ENCODE peak calls at places on chromosomes 16 and 17, in ten cellular contexts. One of them, this sample, is unnamed.

GRCh38 chr17:73901249-73901648 is 257.0 kb upstream of the SDK2 start:
- DNase-seq in HuH-7: no peak
- DNase-seq in NCI-H1048: no peak
- DNase-seq in stimulated activated CD4-positive, alpha-beta T cell treated with anti-CD3 and anti-CD28 coated beads, Interleukin-4, amount 100 ng/mL, for 48 hours: no peak
- DNase-seq in fibroblast of mammary gland: no peak
- DNase-seq in pancreas: no peak
- DNase-seq in OCI-M1: no peak
- DNase-seq in SW480: no peak
- DNase-seq in activated CD8-positive, alpha-beta memory T cell treated with anti-CD3 and anti-CD28 coated beads, Interleukin-2, amount 50 U/mL, for 4 hours: no peak
- DNase-seq in nucleus accumbens: no peak
- DNase-seq in this sample: no peak

GRCh38 chr17:68565656-68566055 is 35.5 kb downstream of the FAM20A start:
- DNase-seq in pancreas: no peak
- DNase-seq in fibroblast of mammary gland: no peak
- DNase-seq in stimulated activated CD4-positive, alpha-beta T cell treated with anti-CD3 and anti-CD28 coated beads, Interleukin-4, amount 100 ng/mL, for 48 hours: no peak
- DNase-seq in nucleus accumbens: no peak
- DNase-seq in HuH-7: no peak
- DNase-seq in SW480: no peak
- DNase-seq in NCI-H1048: no peak
- DNase-seq in OCI-M1: no peak
- DNase-seq in activated CD8-positive, alpha-beta memory T cell treated with anti-CD3 and anti-CD28 coated beads, Interleukin-2, amount 50 U/mL, for 4 hours: no peak
- DNase-seq in this sample: no peak

GRCh38 chr17:13395872-13396271 is 205.9 kb downstream of the HS3ST3A1 start:
- DNase-seq in nucleus accumbens: no peak
- DNase-seq in OCI-M1: no peak
- DNase-seq in stimulated activated CD4-positive, alpha-beta T cell treated with anti-CD3 and anti-CD28 coated beads, Interleukin-4, amount 100 ng/mL, for 48 hours: no peak
- DNase-seq in SW480: no peak
- DNase-seq in activated CD8-positive, alpha-beta memory T cell treated with anti-CD3 and anti-CD28 coated beads, Interleukin-2, amount 50 U/mL, for 4 hours: no peak
- DNase-seq in NCI-H1048: no peak
- DNase-seq in pancreas: no peak
- DNase-seq in fibroblast of mammary gland: peak
- DNase-seq in HuH-7: no peak
- DNase-seq in this sample: no peak

GRCh38 chr16:50627419-50627818 is 53.7 kb downstream of the SNX20 start:
- DNase-seq in SW480: no peak
- DNase-seq in pancreas: no peak
- DNase-seq in stimulated activated CD4-positive, alpha-beta T cell treated with anti-CD3 and anti-CD28 coated beads, Interleukin-4, amount 100 ng/mL, for 48 hours: peak
- DNase-seq in OCI-M1: peak
- DNase-seq in activated CD8-positive, alpha-beta memory T cell treated with anti-CD3 and anti-CD28 coated beads, Interleukin-2, amount 50 U/mL, for 4 hours: peak
- DNase-seq in nucleus accumbens: no peak
- DNase-seq in HuH-7: no peak
- DNase-seq in fibroblast of mammary gland: peak
- DNase-seq in NCI-H1048: no peak
- DNase-seq in this sample: peak

GRCh38 chr16:29962344-29962994 is 590 bp downstream of the TMEM219 start:
- DNase-seq in stimulated activated CD4-positive, alpha-beta T cell treated with anti-CD3 and anti-CD28 coated beads, Interleukin-4, amount 100 ng/mL, for 48 hours: no peak
- DNase-seq in NCI-H1048: no peak
- DNase-seq in HuH-7: no peak
- DNase-seq in fibroblast of mammary gland: peak
- DNase-seq in OCI-M1: peak
- DNase-seq in nucleus accumbens: no peak
- DNase-seq in activated CD8-positive, alpha-beta memory T cell treated with anti-CD3 and anti-CD28 coated beads, Interleukin-2, amount 50 U/mL, for 4 hours: no peak
- DNase-seq in SW480: no peak
- DNase-seq in pancreas: no peak
- DNase-seq in this sample: peak

GRCh38 chr17:48045270-48046001 is 2.7 kb upstream of the NFE2L1 start:
- DNase-seq in activated CD8-positive, alpha-beta memory T cell treated with anti-CD3 and anti-CD28 coated beads, Interleukin-2, amount 50 U/mL, for 4 hours: no peak
- DNase-seq in OCI-M1: no peak
- DNase-seq in pancreas: no peak
- DNase-seq in NCI-H1048: no peak
- DNase-seq in nucleus accumbens: no peak
- DNase-seq in stimulated activated CD4-positive, alpha-beta T cell treated with anti-CD3 and anti-CD28 coated beads, Interleukin-4, amount 100 ng/mL, for 48 hours: no peak
- DNase-seq in HuH-7: no peak
- DNase-seq in SW480: peak
- DNase-seq in fibroblast of mammary gland: peak
- DNase-seq in this sample: no peak

GRCh38 chr17:34204402-34204801 is 50.7 kb upstream of the CCL2 start:
- DNase-seq in nucleus accumbens: no peak
- DNase-seq in SW480: no peak
- DNase-seq in stimulated activated CD4-positive, alpha-beta T cell treated with anti-CD3 and anti-CD28 coated beads, Interleukin-4, amount 100 ng/mL, for 48 hours: no peak
- DNase-seq in OCI-M1: no peak
- DNase-seq in NCI-H1048: no peak
- DNase-seq in pancreas: peak
- DNase-seq in fibroblast of mammary gland: no peak
- DNase-seq in HuH-7: no peak
- DNase-seq in activated CD8-positive, alpha-beta memory T cell treated with anti-CD3 and anti-CD28 coated beads, Interleukin-2, amount 50 U/mL, for 4 hours: no peak
- DNase-seq in this sample: no peak

GRCh38 chr17:70329751-70330150 is 160.4 kb downstream of the KCNJ2 start:
- DNase-seq in NCI-H1048: no peak
- DNase-seq in SW480: no peak
- DNase-seq in fibroblast of mammary gland: no peak
- DNase-seq in OCI-M1: no peak
- DNase-seq in activated CD8-positive, alpha-beta memory T cell treated with anti-CD3 and anti-CD28 coated beads, Interleukin-2, amount 50 U/mL, for 4 hours: no peak
- DNase-seq in HuH-7: no peak
- DNase-seq in stimulated activated CD4-positive, alpha-beta T cell treated with anti-CD3 and anti-CD28 coated beads, Interleukin-4, amount 100 ng/mL, for 48 hours: no peak
- DNase-seq in nucleus accumbens: no peak
- DNase-seq in pancreas: no peak
- DNase-seq in this sample: no peak

GRCh38 chr17:63435681-63436522 is 10.2 kb downstream of the CYB561 start:
- DNase-seq in HuH-7: no peak
- DNase-seq in fibroblast of mammary gland: no peak
- DNase-seq in OCI-M1: no peak
- DNase-seq in nucleus accumbens: no peak
- DNase-seq in SW480: no peak
- DNase-seq in NCI-H1048: no peak
- DNase-seq in activated CD8-positive, alpha-beta memory T cell treated with anti-CD3 and anti-CD28 coated beads, Interleukin-2, amount 50 U/mL, for 4 hours: no peak
- DNase-seq in pancreas: peak
- DNase-seq in stimulated activated CD4-positive, alpha-beta T cell treated with anti-CD3 and anti-CD28 coated beads, Interleukin-4, amount 100 ng/mL, for 48 hours: no peak
- DNase-seq in this sample: no peak

GRCh38 chr17:81641825-81642489 is 5.0 kb downstream of the TSPAN10 start:
- DNase-seq in stimulated activated CD4-positive, alpha-beta T cell treated with anti-CD3 and anti-CD28 coated beads, Interleukin-4, amount 100 ng/mL, for 48 hours: no peak
- DNase-seq in nucleus accumbens: no peak
- DNase-seq in OCI-M1: peak
- DNase-seq in fibroblast of mammary gland: peak
- DNase-seq in activated CD8-positive, alpha-beta memory T cell treated with anti-CD3 and anti-CD28 coated beads, Interleukin-2, amount 50 U/mL, for 4 hours: no peak
- DNase-seq in NCI-H1048: no peak
- DNase-seq in pancreas: no peak
- DNase-seq in SW480: no peak
- DNase-seq in HuH-7: no peak
- DNase-seq in this sample: no peak

GRCh38 chr17:51006601-51007000 is 114.1 kb downstream of the SPAG9 start:
- DNase-seq in nucleus accumbens: no peak
- DNase-seq in activated CD8-positive, alpha-beta memory T cell treated with anti-CD3 and anti-CD28 coated beads, Interleukin-2, amount 50 U/mL, for 4 hours: no peak
- DNase-seq in NCI-H1048: no peak
- DNase-seq in SW480: no peak
- DNase-seq in pancreas: no peak
- DNase-seq in OCI-M1: no peak
- DNase-seq in stimulated activated CD4-positive, alpha-beta T cell treated with anti-CD3 and anti-CD28 coated beads, Interleukin-4, amount 100 ng/mL, for 48 hours: no peak
- DNase-seq in HuH-7: no peak
- DNase-seq in fibroblast of mammary gland: no peak
- DNase-seq in this sample: no peak